ENCODE peak calls at places on chromosomes 4 and X, in four cellular contexts. U is stimulated activated CD4-positive, alpha-beta T cell treated with anti-CD3 and anti-CD28 coated beads, Interleukin-2, amount 100 ng/mL, for 48 hours; K is IMR-90; W is nephron progenitor cell. F is an unnamed sample.

GRCh38 chr4:90234916-90235547 is 107.8 kb downstream of the CCSER1 start:
- DNase-seq in K (no peak), W (no peak), U (no peak), F (no peak)

GRCh38 chr4:180041576-180041975 is 2201.6 kb upstream of the TENM3 start:
- DNase-seq in W (no peak), K (no peak), U (no peak), F (no peak)

GRCh38 chr4:168955674-168956073 is 54.4 kb downstream of the CBR4 start:
- DNase-seq in K (no peak), U (no peak), W (no peak), F (peak)

GRCh38 chrX:117327306-117327705 is 789.3 kb downstream of the KLHL13 start:
- DNase-seq in U (no peak), K (no peak), W (no peak), F (no peak)

GRCh38 chrX:29528281-29528680 is 687.1 kb upstream of the MAGEB2 start:
- DNase-seq in K (no peak), U (no peak), W (no peak), F (no peak)

GRCh38 chrX:63330681-63331080 is 20.5 kb downstream of the SPIN4 start:
- DNase-seq in K (no peak), U (no peak), W (no peak), F (peak)

GRCh38 chr4:148787831-148788477 is 345.7 kb upstream of the NR3C2 start:
- DNase-seq in U (no peak), K (peak), W (no peak), F (no peak)

GRCh38 chr4:187993827-187994226 is 1.7 kb upstream of the ZFP42 start:
- DNase-seq in K (peak), W (peak), U (no peak), F (peak)

GRCh38 chr4:158578476-158578875 is 56.8 kb downstream of the RXFP1 start:
- DNase-seq in U (no peak), K (peak), W (no peak), F (peak)

F was measured in fibroblast of mammary gland.